ENCODE peak calls at places on chromosomes 7 and 10, in five cellular contexts. I is A549, A is Peyer's patch, U is transverse colon, H is prostate gland. G is an unnamed sample.

GRCh38 chr10:89204621-89205020 is 2.5 kb downstream of the CH25H start:
- DNase-seq in I (no peak), A (no peak), U (no peak), H (no peak), G (no peak)

GRCh38 chr10:3749597-3750351 is 35.2 kb downstream of the KLF6 start:
- DNase-seq in I (no peak), A (no peak), U (no peak), H (peak; percentile 51), G (peak; percentile 73)

GRCh38 chr10:90418869-90419652 is 438.8 kb downstream of the HTR7 start:
- DNase-seq in I (peak; percentile 35), A (no peak), U (no peak), H (no peak), G (no peak)

GRCh38 chr7:17986826-17987225 is 40.8 kb downstream of the PRPS1L1 start:
- DNase-seq in I (no peak), A (no peak), U (no peak), H (no peak), G (no peak)

GRCh38 chr10:30527623-30528426 is 93.8 kb downstream of the MAP3K8 start:
- DNase-seq in I (no peak), A (no peak), U (no peak), H (no peak), G (no peak)

GRCh38 chr7:22572292-22572691 is 72.3 kb upstream of the STEAP1B start:
- DNase-seq in I (no peak), A (no peak), U (no peak), H (no peak), G (no peak)

GRCh38 chr7:108146070-108146842 is 16.1 kb upstream of the LAMB4 start:
- DNase-seq in I (peak; percentile 75), A (peak; percentile 49), U (peak; percentile 63), H (peak; percentile 53), G (peak; percentile 40)

GRCh38 chr10:70174058-70174741 is 3.9 kb upstream of the SAR1A start:
- DNase-seq in I (no peak), A (no peak), U (peak; percentile 25), H (no peak), G (no peak)

GRCh38 chr7:42097756-42098155 is 139.3 kb downstream of the GLI3 start:
- DNase-seq in I (peak; percentile 11), A (no peak), U (no peak), H (no peak), G (no peak)

GRCh38 chr10:11147723-11148122 is 130.1 kb downstream of the CELF2 start:
- DNase-seq in I (no peak), A (no peak), U (no peak), H (no peak), G (no peak)

GRCh38 chr10:97763411-97763810 is 8.4 kb downstream of the SFRP5 start:
- DNase-seq in I (no peak), A (peak; percentile 1), U (no peak), H (no peak), G (no peak)

GRCh38 chr7:39952791-39953190 is 2.7 kb downstream of the CDK13 start:
- DNase-seq in I (no peak), A (no peak), U (no peak), H (no peak), G (no peak)

GRCh38 chr10:91617073-91617580 is 15.7 kb downstream of the PPP1R3C start:
- DNase-seq in I (peak; percentile 45), A (no peak), U (no peak), H (no peak), G (no peak)

GRCh38 chr10:122120008-122120744 is 131.2 kb downstream of the TACC2 start:
- DNase-seq in I (no peak), A (no peak), U (no peak), H (no peak), G (no peak)

GRCh38 chr10:97169911-97170693 is 15.7 kb downstream of the SLIT1 start:
- DNase-seq in I (peak; percentile 7), A (peak; percentile 70), U (peak; percentile 81), H (peak; percentile 74), G (no peak)

GRCh38 chr7:30656006-30656575 is 26.2 kb downstream of the CRHR2 start:
- DNase-seq in I (no peak), A (peak; percentile 20), U (no peak), H (no peak), G (no peak)

GRCh38 chr10:7652121-7652520 is 14.6 kb downstream of the ITIH5 start:
- DNase-seq in I (no peak), A (no peak), U (no peak), H (no peak), G (no peak)

GRCh38 chr7:2629740-2630681 is 1.8 kb upstream of the TTYH3 start:
- DNase-seq in I (peak; percentile 41), A (peak; percentile 88), U (peak; percentile 83), H (peak; percentile 83), G (no peak)

GRCh38 chr10:115829501-115830215 is 443.3 kb downstream of the GFRA1 start:
- DNase-seq in I (peak; percentile 4), A (no peak), U (no peak), H (no peak), G (no peak)

GRCh38 chr7:42650171-42650570 is 261.7 kb downstream of the C7orf25 start:
- DNase-seq in I (no peak), A (no peak), U (no peak), H (no peak), G (no peak)

GRCh38 chr10:2953495-2953894 is 113.9 kb upstream of the PFKP start:
- DNase-seq in I (no peak), A (no peak), U (no peak), H (no peak), G (no peak)

GRCh38 chr7:69399038-69399800 is 199.1 kb upstream of the AUTS2 start:
- DNase-seq in I (no peak), A (no peak), U (no peak), H (no peak), G (no peak)

GRCh38 chr7:75711076-75711475 is 27.7 kb downstream of the HIP1 start:
- DNase-seq in I (no peak), A (no peak), U (no peak), H (no peak), G (no peak)

GRCh38 chr10:132519382-132520146 is 18.0 kb upstream of the INPP5A start:
- DNase-seq in I (no peak), A (peak; percentile 46), U (peak; percentile 8), H (no peak), G (peak; percentile 51)

GRCh38 chr10:84097787-84098353 is 41.4 kb upstream of the GHITM start:
- DNase-seq in I (peak; percentile 8), A (no peak), U (no peak), H (no peak), G (no peak)

GRCh38 chr7:40230086-40230485 is 95.3 kb downstream of the SUGCT start:
- DNase-seq in I (no peak), A (no peak), U (no peak), H (no peak), G (no peak)

GRCh38 chr10:85036661-85037060 is 708.3 kb downstream of the CCSER2 start:
- DNase-seq in I (no peak), A (no peak), U (no peak), H (no peak), G (no peak)

GRCh38 chr10:104127411-104127810 is 5.4 kb downstream of the SFR1 start:
- DNase-seq in I (peak; percentile 64), A (no peak), U (no peak), H (no peak), G (no peak)

GRCh38 chr10:17439552-17439951 is 14.8 kb downstream of the ST8SIA6 start:
- DNase-seq in I (no peak), A (no peak), U (no peak), H (no peak), G (no peak)
- TF ChIP-seq CTCF in I (no peak), A (no peak), U (no peak), H (no peak), G (no peak)

GRCh38 chr10:31749981-31750850 is 178.4 kb downstream of the ARHGAP12 start:
- DNase-seq in I (no peak), A (no peak), U (peak; percentile 32), H (no peak), G (peak; percentile 69)
- TF ChIP-seq POLR2A in I (no peak), A (no peak), U (no peak), H (no peak), G (no peak)

GRCh38 chr7:51593638-51594037 is 277.0 kb upstream of the COBL start:
- DNase-seq in I (no peak), A (no peak), U (no peak), H (no peak), G (no peak)
- TF ChIP-seq CTCF in I (no peak), A (no peak), U (no peak), H (no peak), G (no peak)

GRCh38 chr7:1134951-1135350 is 25.0 kb downstream of the ZFAND2A start:
- DNase-seq in I (no peak), A (no peak), U (no peak), H (no peak), G (no peak)

GRCh38 chr7:1136841-1137516 is 23.0 kb downstream of the ZFAND2A start:
- DNase-seq in I (peak; percentile 39), A (no peak), U (no peak), H (no peak), G (no peak)

GRCh38 chr7:1140481-1141104 is 19.4 kb downstream of the ZFAND2A start:
- DNase-seq in I (no peak), A (no peak), U (no peak), H (no peak), G (no peak)

GRCh38 chr7:1141651-1142050 is 18.3 kb downstream of the ZFAND2A start:
- DNase-seq in I (no peak), A (no peak), U (no peak), H (no peak), G (no peak)

DNA sequence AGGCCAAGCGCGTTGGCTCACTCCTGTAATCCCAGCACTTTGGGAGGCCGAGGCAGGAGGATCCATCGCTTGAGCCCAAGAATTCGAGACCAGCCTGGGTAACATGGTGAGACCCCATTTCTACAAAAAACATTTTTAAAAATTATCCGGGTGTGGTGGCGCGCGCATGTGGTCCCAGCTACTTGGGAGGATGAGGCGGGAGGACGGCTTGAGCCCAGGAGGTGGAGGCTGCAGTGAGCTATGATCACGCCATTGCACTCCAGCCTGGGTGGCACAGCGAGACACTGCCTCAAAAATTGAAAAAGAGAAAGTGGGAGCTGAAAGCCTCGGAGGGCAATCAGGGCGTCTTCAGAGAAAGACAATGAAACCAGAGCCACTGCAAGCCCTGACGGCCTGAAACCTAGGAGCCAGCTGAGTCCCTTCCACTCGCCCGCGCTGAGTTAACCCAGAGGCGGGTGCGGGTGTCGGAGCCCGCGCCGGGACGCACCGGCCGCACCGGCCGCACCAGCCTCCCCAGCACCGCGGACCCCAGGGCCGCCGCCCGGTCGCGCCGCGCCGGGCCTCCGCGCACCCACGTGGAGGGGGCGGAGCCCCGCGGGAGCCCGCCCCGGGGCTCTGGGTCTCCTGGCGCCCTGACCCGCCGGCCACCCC is 22.4 kb downstream of the ZFAND2A start:
- DNase-seq in I (peak; percentile 16), A (no peak), U (no peak), H (no peak), G (no peak)
- TF ChIP-seq POLR2A in I (peak; percentile 31), A (no peak), U (no peak), H (no peak), G (no peak)

GRCh38 chr7:72038022-72038732 is 374.0 kb downstream of the CALN1 start:
- DNase-seq in I (no peak), A (no peak), U (no peak), H (no peak), G (no peak)
- TF ChIP-seq CTCF in I (no peak), A (no peak), U (no peak), H (no peak), G (no peak)

GRCh38 chr10:56360967-56361841 is at the start of gene ZWINT:
- DNase-seq in I (peak; percentile 97), A (peak; percentile 96), U (peak; percentile 96), H (peak; percentile 92), G (peak; percentile 93)
- TF ChIP-seq POLR2A in I (peak; percentile 59), A (no peak), U (peak; percentile 51), H (peak; percentile 49), G (no peak)

G was measured in ovary.